ENCODE peak calls at places on chromosomes 5 and 9, in six cellular contexts. One of them, this sample, is unnamed.

GRCh38 chr5:5025774-5026406 is 114.2 kb upstream of the ADAMTS16 start:
- DNase-seq in activated CD4-positive, alpha-beta T cell treated with anti-CD3 and anti-CD28 coated beads, Interleukin-2, amount 50 U/mL, for 4 hours: no peak
- DNase-seq in ELF-1: no peak
- DNase-seq in stimulated activated effector memory CD8-positive, alpha-beta T cell treated with anti-CD3 and anti-CD28 coated beads, Interleukin-12 subunit alpha, Interleukin-12 subunit beta, amount 100 ng/mL, for 72 hours: no peak
- DNase-seq in thyroid gland: no peak
- DNase-seq in sciatic nerve: no peak
- DNase-seq in this sample: no peak

GRCh38 chr5:446864-447263 is 3.9 kb downstream of the EXOC3 start:
- DNase-seq in thyroid gland: no peak
- DNase-seq in stimulated activated effector memory CD8-positive, alpha-beta T cell treated with anti-CD3 and anti-CD28 coated beads, Interleukin-12 subunit alpha, Interleukin-12 subunit beta, amount 100 ng/mL, for 72 hours: no peak
- DNase-seq in sciatic nerve: peak
- DNase-seq in activated CD4-positive, alpha-beta T cell treated with anti-CD3 and anti-CD28 coated beads, Interleukin-2, amount 50 U/mL, for 4 hours: no peak
- DNase-seq in ELF-1: no peak
- DNase-seq in this sample: no peak

GRCh38 chr9:8733096-8733954 is 933.7 kb upstream of the DMAC1 start:
- DNase-seq in sciatic nerve: no peak
- DNase-seq in activated CD4-positive, alpha-beta T cell treated with anti-CD3 and anti-CD28 coated beads, Interleukin-2, amount 50 U/mL, for 4 hours: no peak
- DNase-seq in thyroid gland: peak
- DNase-seq in stimulated activated effector memory CD8-positive, alpha-beta T cell treated with anti-CD3 and anti-CD28 coated beads, Interleukin-12 subunit alpha, Interleukin-12 subunit beta, amount 100 ng/mL, for 72 hours: no peak
- DNase-seq in ELF-1: peak
- DNase-seq in this sample: no peak

GRCh38 chr9:131418143-131419028 is 24.5 kb downstream of the PRRC2B start:
- DNase-seq in ELF-1: peak
- DNase-seq in thyroid gland: no peak
- DNase-seq in activated CD4-positive, alpha-beta T cell treated with anti-CD3 and anti-CD28 coated beads, Interleukin-2, amount 50 U/mL, for 4 hours: no peak
- DNase-seq in sciatic nerve: no peak
- DNase-seq in stimulated activated effector memory CD8-positive, alpha-beta T cell treated with anti-CD3 and anti-CD28 coated beads, Interleukin-12 subunit alpha, Interleukin-12 subunit beta, amount 100 ng/mL, for 72 hours: no peak
- DNase-seq in this sample: no peak

GRCh38 chr5:34051374-34051980 is 8.5 kb upstream of the C1QTNF3 start:
- DNase-seq in sciatic nerve: no peak
- DNase-seq in activated CD4-positive, alpha-beta T cell treated with anti-CD3 and anti-CD28 coated beads, Interleukin-2, amount 50 U/mL, for 4 hours: no peak
- DNase-seq in stimulated activated effector memory CD8-positive, alpha-beta T cell treated with anti-CD3 and anti-CD28 coated beads, Interleukin-12 subunit alpha, Interleukin-12 subunit beta, amount 100 ng/mL, for 72 hours: no peak
- DNase-seq in ELF-1: no peak
- DNase-seq in thyroid gland: no peak
- DNase-seq in this sample: no peak

GRCh38 chr5:92372766-92373165 is 989.6 kb upstream of the ARRDC3 start:
- DNase-seq in thyroid gland: no peak
- DNase-seq in activated CD4-positive, alpha-beta T cell treated with anti-CD3 and anti-CD28 coated beads, Interleukin-2, amount 50 U/mL, for 4 hours: no peak
- DNase-seq in sciatic nerve: no peak
- DNase-seq in stimulated activated effector memory CD8-positive, alpha-beta T cell treated with anti-CD3 and anti-CD28 coated beads, Interleukin-12 subunit alpha, Interleukin-12 subunit beta, amount 100 ng/mL, for 72 hours: no peak
- DNase-seq in ELF-1: no peak
- DNase-seq in this sample: no peak

GRCh38 chr5:133910596-133910995 is 57.8 kb downstream of the C5orf15 start:
- DNase-seq in stimulated activated effector memory CD8-positive, alpha-beta T cell treated with anti-CD3 and anti-CD28 coated beads, Interleukin-12 subunit alpha, Interleukin-12 subunit beta, amount 100 ng/mL, for 72 hours: no peak
- DNase-seq in activated CD4-positive, alpha-beta T cell treated with anti-CD3 and anti-CD28 coated beads, Interleukin-2, amount 50 U/mL, for 4 hours: no peak
- DNase-seq in sciatic nerve: no peak
- DNase-seq in ELF-1: no peak
- DNase-seq in thyroid gland: no peak
- DNase-seq in this sample: no peak

GRCh38 chr5:133294380-133294779 is 242.6 kb downstream of the HSPA4 start:
- DNase-seq in stimulated activated effector memory CD8-positive, alpha-beta T cell treated with anti-CD3 and anti-CD28 coated beads, Interleukin-12 subunit alpha, Interleukin-12 subunit beta, amount 100 ng/mL, for 72 hours: no peak
- DNase-seq in thyroid gland: no peak
- DNase-seq in ELF-1: no peak
- DNase-seq in activated CD4-positive, alpha-beta T cell treated with anti-CD3 and anti-CD28 coated beads, Interleukin-2, amount 50 U/mL, for 4 hours: no peak
- DNase-seq in sciatic nerve: no peak
- DNase-seq in this sample: no peak

GRCh38 chr9:135770771-135771170 is 68.8 kb downstream of the KCNT1 start:
- DNase-seq in sciatic nerve: no peak
- DNase-seq in activated CD4-positive, alpha-beta T cell treated with anti-CD3 and anti-CD28 coated beads, Interleukin-2, amount 50 U/mL, for 4 hours: no peak
- DNase-seq in ELF-1: no peak
- DNase-seq in thyroid gland: no peak
- DNase-seq in stimulated activated effector memory CD8-positive, alpha-beta T cell treated with anti-CD3 and anti-CD28 coated beads, Interleukin-12 subunit alpha, Interleukin-12 subunit beta, amount 100 ng/mL, for 72 hours: no peak
- DNase-seq in this sample: no peak

GRCh38 chr9:121841771-121842611 is 190.6 kb downstream of the DAB2IP start:
- DNase-seq in thyroid gland: peak
- DNase-seq in ELF-1: peak
- DNase-seq in sciatic nerve: peak
- DNase-seq in activated CD4-positive, alpha-beta T cell treated with anti-CD3 and anti-CD28 coated beads, Interleukin-2, amount 50 U/mL, for 4 hours: no peak
- DNase-seq in stimulated activated effector memory CD8-positive, alpha-beta T cell treated with anti-CD3 and anti-CD28 coated beads, Interleukin-12 subunit alpha, Interleukin-12 subunit beta, amount 100 ng/mL, for 72 hours: no peak
- DNase-seq in this sample: peak

GRCh38 chr5:52948418-52949076 is 40.6 kb upstream of the ITGA2 start:
- DNase-seq in thyroid gland: peak
- DNase-seq in activated CD4-positive, alpha-beta T cell treated with anti-CD3 and anti-CD28 coated beads, Interleukin-2, amount 50 U/mL, for 4 hours: peak
- DNase-seq in ELF-1: peak
- DNase-seq in sciatic nerve: peak
- DNase-seq in stimulated activated effector memory CD8-positive, alpha-beta T cell treated with anti-CD3 and anti-CD28 coated beads, Interleukin-12 subunit alpha, Interleukin-12 subunit beta, amount 100 ng/mL, for 72 hours: peak
- DNase-seq in this sample: no peak

GRCh38 chr9:84642618-84643017 is 26.9 kb upstream of the NTRK2 start:
- DNase-seq in sciatic nerve: no peak
- DNase-seq in thyroid gland: no peak
- DNase-seq in activated CD4-positive, alpha-beta T cell treated with anti-CD3 and anti-CD28 coated beads, Interleukin-2, amount 50 U/mL, for 4 hours: no peak
- DNase-seq in ELF-1: no peak
- DNase-seq in stimulated activated effector memory CD8-positive, alpha-beta T cell treated with anti-CD3 and anti-CD28 coated beads, Interleukin-12 subunit alpha, Interleukin-12 subunit beta, amount 100 ng/mL, for 72 hours: no peak
- DNase-seq in this sample: no peak

GRCh38 chr5:79774171-79774854 is 84.7 kb downstream of the CMYA5 start:
- DNase-seq in thyroid gland: peak
- DNase-seq in ELF-1: peak
- DNase-seq in sciatic nerve: no peak
- DNase-seq in stimulated activated effector memory CD8-positive, alpha-beta T cell treated with anti-CD3 and anti-CD28 coated beads, Interleukin-12 subunit alpha, Interleukin-12 subunit beta, amount 100 ng/mL, for 72 hours: no peak
- DNase-seq in activated CD4-positive, alpha-beta T cell treated with anti-CD3 and anti-CD28 coated beads, Interleukin-2, amount 50 U/mL, for 4 hours: no peak
- DNase-seq in this sample: no peak

GRCh38 chr5:113271015-113271414 is 163.8 kb downstream of the TSSK1B start:
- DNase-seq in ELF-1: no peak
- DNase-seq in activated CD4-positive, alpha-beta T cell treated with anti-CD3 and anti-CD28 coated beads, Interleukin-2, amount 50 U/mL, for 4 hours: no peak
- DNase-seq in thyroid gland: no peak
- DNase-seq in sciatic nerve: no peak
- DNase-seq in stimulated activated effector memory CD8-positive, alpha-beta T cell treated with anti-CD3 and anti-CD28 coated beads, Interleukin-12 subunit alpha, Interleukin-12 subunit beta, amount 100 ng/mL, for 72 hours: no peak
- DNase-seq in this sample: no peak

GRCh38 chr9:126126807-126127206 is 199.8 kb upstream of the MVB12B start:
- DNase-seq in ELF-1: no peak
- DNase-seq in thyroid gland: no peak
- DNase-seq in stimulated activated effector memory CD8-positive, alpha-beta T cell treated with anti-CD3 and anti-CD28 coated beads, Interleukin-12 subunit alpha, Interleukin-12 subunit beta, amount 100 ng/mL, for 72 hours: peak
- DNase-seq in activated CD4-positive, alpha-beta T cell treated with anti-CD3 and anti-CD28 coated beads, Interleukin-2, amount 50 U/mL, for 4 hours: no peak
- DNase-seq in sciatic nerve: peak
- DNase-seq in this sample: peak

GRCh38 chr5:135135530-135136201 is 101.6 kb upstream of the PITX1 start:
- DNase-seq in ELF-1: no peak
- DNase-seq in activated CD4-positive, alpha-beta T cell treated with anti-CD3 and anti-CD28 coated beads, Interleukin-2, amount 50 U/mL, for 4 hours: no peak
- DNase-seq in thyroid gland: peak
- DNase-seq in stimulated activated effector memory CD8-positive, alpha-beta T cell treated with anti-CD3 and anti-CD28 coated beads, Interleukin-12 subunit alpha, Interleukin-12 subunit beta, amount 100 ng/mL, for 72 hours: no peak
- DNase-seq in sciatic nerve: no peak
- DNase-seq in this sample: peak

GRCh38 chr9:119005162-119005561 is 364.1 kb downstream of the BRINP1 start:
- DNase-seq in thyroid gland: peak
- DNase-seq in sciatic nerve: no peak
- DNase-seq in stimulated activated effector memory CD8-positive, alpha-beta T cell treated with anti-CD3 and anti-CD28 coated beads, Interleukin-12 subunit alpha, Interleukin-12 subunit beta, amount 100 ng/mL, for 72 hours: no peak
- DNase-seq in activated CD4-positive, alpha-beta T cell treated with anti-CD3 and anti-CD28 coated beads, Interleukin-2, amount 50 U/mL, for 4 hours: no peak
- DNase-seq in ELF-1: peak
- DNase-seq in this sample: no peak

GRCh38 chr9:105295986-105296385 is 51.5 kb downstream of the SLC44A1 start:
- DNase-seq in stimulated activated effector memory CD8-positive, alpha-beta T cell treated with anti-CD3 and anti-CD28 coated beads, Interleukin-12 subunit alpha, Interleukin-12 subunit beta, amount 100 ng/mL, for 72 hours: no peak
- DNase-seq in activated CD4-positive, alpha-beta T cell treated with anti-CD3 and anti-CD28 coated beads, Interleukin-2, amount 50 U/mL, for 4 hours: no peak
- DNase-seq in ELF-1: no peak
- DNase-seq in sciatic nerve: no peak
- DNase-seq in thyroid gland: peak
- DNase-seq in this sample: no peak

GRCh38 chr5:171137768-171138540 is 171.1 kb upstream of the TLX3 start:
- DNase-seq in ELF-1: no peak
- DNase-seq in stimulated activated effector memory CD8-positive, alpha-beta T cell treated with anti-CD3 and anti-CD28 coated beads, Interleukin-12 subunit alpha, Interleukin-12 subunit beta, amount 100 ng/mL, for 72 hours: no peak
- DNase-seq in thyroid gland: no peak
- DNase-seq in sciatic nerve: no peak
- DNase-seq in activated CD4-positive, alpha-beta T cell treated with anti-CD3 and anti-CD28 coated beads, Interleukin-2, amount 50 U/mL, for 4 hours: no peak
- DNase-seq in this sample: no peak

GRCh38 chr9:132585954-132586829 is 3.8 kb downstream of the BARHL1 start:
- DNase-seq in stimulated activated effector memory CD8-positive, alpha-beta T cell treated with anti-CD3 and anti-CD28 coated beads, Interleukin-12 subunit alpha, Interleukin-12 subunit beta, amount 100 ng/mL, for 72 hours: no peak
- DNase-seq in activated CD4-positive, alpha-beta T cell treated with anti-CD3 and anti-CD28 coated beads, Interleukin-2, amount 50 U/mL, for 4 hours: no peak
- DNase-seq in sciatic nerve: no peak
- DNase-seq in thyroid gland: no peak
- DNase-seq in ELF-1: peak
- DNase-seq in this sample: no peak

This sample was measured in lower leg skin.